ENCODE peak calls at places on chromosomes 1 and 21, in six cellular contexts. W is colonic mucosa, N is kidney, A is fibroblast of the aortic adventitia, T is left ventricle myocardium inferior, R is heart left ventricle. O is an unnamed sample.

GRCh38 chr1:5522605-5523145 is 469.6 kb downstream of the NPHP4 start:
- DNase-seq in W (no peak), N (no peak), A (no peak), T (no peak), R (no peak), O (no peak)

GRCh38 chr1:200139661-200140250 is 112.2 kb downstream of the NR5A2 start:
- DNase-seq in W (peak; percentile 25), N (no peak), A (peak; percentile 76), T (no peak), R (no peak), O (peak; percentile 57)

GRCh38 chr1:167905182-167905581 is 8.8 kb downstream of the ADCY10 start:
- DNase-seq in W (no peak), N (no peak), A (peak; percentile 11), T (no peak), R (no peak), O (peak; percentile 50)

GRCh38 chr21:39169906-39170305 is 13.3 kb downstream of the PSMG1 start:
- DNase-seq in W (no peak), N (no peak), A (no peak), T (no peak), R (no peak), O (no peak)

GRCh38 chr1:80778094-80778840 is 1022.5 kb upstream of the ADGRL2 start:
- DNase-seq in W (no peak), N (peak; percentile 42), A (no peak), T (no peak), R (no peak), O (no peak)

GRCh38 chr1:95742591-95743089 is 508.6 kb downstream of the RWDD3 start:
- DNase-seq in W (no peak), N (no peak), A (peak; percentile 82), T (peak; percentile 21), R (no peak), O (no peak)

GRCh38 chr1:164599272-164599671 is 40.3 kb downstream of the PBX1 start:
- DNase-seq in W (no peak), N (no peak), A (no peak), T (no peak), R (no peak), O (no peak)

GRCh38 chr1:199298825-199299224 is 660.0 kb downstream of the PTPRC start:
- DNase-seq in W (no peak), N (no peak), A (peak; percentile 98), T (no peak), R (no peak), O (no peak)

GRCh38 chr21:36059823-36060158 is 535 bp downstream of the SETD4 start:
- DNase-seq in W (peak; percentile 58), N (no peak), A (peak; percentile 9), T (peak; percentile 36), R (peak; percentile 49), O (no peak)

GRCh38 chr1:67921725-67922489 is 88.6 kb upstream of the GNG12 start:
- DNase-seq in W (no peak), N (no peak), A (no peak), T (no peak), R (no peak), O (no peak)

GRCh38 chr1:53766766-53767409 is 27.9 kb upstream of the GLIS1 start:
- DNase-seq in W (no peak), N (no peak), A (peak; percentile 69), T (no peak), R (no peak), O (no peak)

GRCh38 chr1:169236880-169237279 is 130.4 kb downstream of the ATP1B1 start:
- DNase-seq in W (no peak), N (no peak), A (no peak), T (no peak), R (no peak), O (no peak)

GRCh38 chr1:62687421-62687902 is 724 bp downstream of the DOCK7 start:
- DNase-seq in W (peak; percentile 47), N (peak; percentile 78), A (peak; percentile 44), T (peak; percentile 32), R (peak; percentile 38), O (peak; percentile 47)

GRCh38 chr21:26759731-26760130 is 85.5 kb downstream of the ADAMTS1 start:
- DNase-seq in W (no peak), N (no peak), A (no peak), T (no peak), R (no peak), O (no peak)

DNA sequence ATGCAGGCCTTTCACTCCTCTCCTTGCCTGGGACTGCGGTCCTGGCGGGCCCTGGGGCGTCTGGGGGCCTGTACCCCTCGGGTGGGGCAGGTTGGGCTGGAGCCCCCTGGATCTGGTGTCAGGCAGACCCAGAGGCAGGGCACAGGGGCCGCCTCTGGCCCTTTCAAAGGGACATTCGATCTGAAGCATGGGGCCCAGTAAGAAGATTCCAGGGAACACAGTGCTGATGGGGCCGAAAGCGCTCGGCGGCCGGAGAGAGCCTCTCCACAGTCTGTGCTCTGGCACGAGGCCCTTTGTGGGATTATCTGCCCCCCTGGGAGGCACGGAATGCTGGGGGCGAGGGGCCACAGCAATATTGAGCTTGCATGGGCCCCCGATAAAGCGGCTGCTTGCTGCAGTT is 15.2 kb downstream of the PRDM16 start:
- DNase-seq in W (no peak), N (no peak), A (no peak), T (no peak), R (no peak), O (no peak)
- H3K4me3 ChIP-seq in W (no peak overlapping the region), N (no peak overlapping the region), A (no peak overlapping the region), T (peak overlapping the region; percentile 43), R (no peak overlapping the region), O (no peak overlapping the region)

DNA sequence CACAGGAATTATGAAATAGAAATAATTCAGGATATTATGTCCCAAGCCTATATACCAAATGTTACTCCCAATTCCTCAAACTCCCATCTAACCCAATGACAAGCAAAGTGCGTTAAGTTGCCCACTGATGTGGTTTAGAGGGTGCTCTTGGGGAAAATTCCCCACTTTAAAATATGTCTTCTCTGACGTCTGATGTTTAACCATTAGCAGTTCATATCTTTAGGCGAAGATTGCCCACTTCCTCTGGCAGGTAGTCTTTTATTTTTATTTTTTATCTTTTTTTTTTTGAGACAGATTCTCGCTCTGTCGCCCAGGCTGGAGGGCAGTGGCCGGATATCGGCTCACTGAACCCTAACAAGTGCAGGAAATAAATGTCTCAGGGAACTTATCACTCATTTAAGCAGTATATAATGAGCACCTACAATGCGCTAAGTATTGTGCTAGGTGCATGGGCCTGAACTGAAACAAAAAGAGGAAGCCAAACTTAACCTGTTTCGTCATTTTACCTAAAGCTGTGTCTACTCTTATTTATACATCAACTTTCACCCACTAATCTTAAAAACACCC is 1.3 kb upstream of the LYST start:
- DNase-seq in W (no peak), N (no peak), A (no peak), T (no peak), R (no peak), O (peak; percentile 82)
- H3K4me3 ChIP-seq in W (no peak overlapping the region), N (peak overlapping the region; percentile 71), A (no peak overlapping the region), T (peak overlapping the region; percentile 97), R (peak overlapping the region; percentile 99), O (peak overlapping the region; percentile 93)

GRCh38 chr1:121518726-121519041 is 333.9 kb downstream of the SRGAP2C start:
- DNase-seq in W (no peak), N (no peak), A (no peak), T (no peak), R (no peak), O (no peak)
- H3K4me3 ChIP-seq in W (peak overlapping the region; percentile 31), N (peak overlapping the region; percentile 53), A (peak overlapping the region; percentile 60), T (peak overlapping the region; percentile 56), R (peak overlapping the region; percentile 53), O (peak overlapping the region; percentile 64)

DNA sequence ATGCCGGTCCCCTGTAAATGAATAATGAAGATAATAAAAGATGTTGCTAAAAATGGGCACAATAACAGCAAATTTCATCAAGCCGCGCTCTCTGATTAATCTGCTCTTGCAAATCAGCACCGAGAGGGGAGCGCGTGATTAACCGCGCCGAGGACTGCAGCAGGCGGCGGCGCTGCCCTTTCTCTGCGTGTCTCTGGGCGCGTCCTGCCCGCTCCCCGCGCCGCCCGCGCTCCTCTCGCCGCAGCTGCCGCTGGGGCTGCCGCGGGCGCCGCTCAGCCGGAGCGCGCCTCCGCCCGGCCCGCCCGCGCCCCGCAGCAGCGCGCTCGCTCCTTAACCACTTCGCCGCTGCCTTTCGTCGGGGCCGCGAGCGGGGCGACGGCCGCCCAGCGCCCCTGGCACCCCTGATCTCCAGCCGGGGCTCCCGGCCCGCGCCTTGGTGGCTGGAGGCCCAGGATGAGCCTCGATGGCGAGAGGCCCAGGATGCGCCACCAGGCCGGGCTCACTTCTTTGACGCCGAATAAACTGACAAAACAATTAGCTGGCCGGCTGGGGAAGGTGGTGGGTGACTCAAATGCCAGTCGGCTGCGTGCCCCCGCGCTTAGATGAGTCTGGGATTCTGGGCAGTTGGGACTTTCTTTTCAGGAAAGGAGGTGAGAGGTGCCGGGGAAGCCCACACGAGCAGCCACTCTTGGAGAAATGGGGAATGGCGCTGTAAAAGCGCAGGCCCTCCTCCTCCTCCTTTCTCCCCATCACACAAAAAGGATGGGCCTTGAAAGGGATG is 221.4 kb upstream of the PKN2 start:
- DNase-seq in W (no peak), N (peak; percentile 77), A (peak; percentile 11), T (peak; percentile 38), R (peak; percentile 26), O (no peak)
- H3K4me3 ChIP-seq in W (peak overlapping the region; percentile 16), N (peak overlapping the region; percentile 17), A (peak overlapping the region; percentile 57), T (peak overlapping the region; percentile 64), R (peak overlapping the region; percentile 56), O (no peak overlapping the region)

GRCh38 chr21:46634427-46634826 is 1.0 kb upstream of the PRMT2 start:
- DNase-seq in W (peak; percentile 27), N (no peak), A (no peak), T (no peak), R (no peak), O (no peak)
- H3K4me3 ChIP-seq in W (peak overlapping the region; percentile 60), N (peak overlapping the region; percentile 98), A (peak overlapping the region; percentile 65), T (peak overlapping the region; percentile 95), R (peak overlapping the region; percentile 91), O (peak overlapping the region; percentile 81)